ENCODE peak calls at places on chromosomes 4 and X, in five cellular contexts. J, O, D, Y and I are unnamed samples.

GRCh38 chrX:49910344-49910743 is 12.1 kb upstream of the CLCN5 start:
- DNase-seq in J (no peak), O (no peak), D (peak), Y (no peak), I (no peak)

GRCh38 chr4:121656269-121656641 is 40.5 kb downstream of the ANXA5 start:
- DNase-seq in J (peak), O (peak), D (peak), Y (peak), I (no peak)

GRCh38 chr4:111961806-111962205 is 183.4 kb upstream of the FAM241A start:
- DNase-seq in J (no peak), O (no peak), D (peak), Y (no peak), I (no peak)

GRCh38 chr4:26197018-26197779 is 123.6 kb upstream of the RBPJ start:
- DNase-seq in J (no peak), O (no peak), D (peak), Y (no peak), I (no peak)

GRCh38 chr4:825969-826330 is at the start of gene CPLX1:
- DNase-seq in J (no peak), O (no peak), D (peak), Y (peak), I (no peak)

GRCh38 chr4:48913346-48913745 is 6.8 kb upstream of the OCIAD2 start:
- DNase-seq in J (no peak), O (no peak), D (peak), Y (peak), I (no peak)

GRCh38 chr4:22238742-22239141 is 277.1 kb downstream of the ADGRA3 start:
- DNase-seq in J (peak), O (no peak), D (no peak), Y (no peak), I (no peak)

GRCh38 chr4:56656346-56656643 is 24.8 kb downstream of the HOPX start:
- DNase-seq in J (no peak), O (no peak), D (peak), Y (no peak), I (no peak)

GRCh38 chrX:130091976-130092522 is 18.2 kb downstream of the ELF4 start:
- DNase-seq in J (peak), O (no peak), D (no peak), Y (peak), I (no peak)

GRCh38 chr4:151711680-151712079 is 49.1 kb downstream of the GATB start:
- DNase-seq in J (no peak), O (no peak), D (no peak), Y (no peak), I (no peak)

GRCh38 chr4:79022529-79022928 is 83.3 kb upstream of the PAQR3 start:
- DNase-seq in J (no peak), O (no peak), D (no peak), Y (no peak), I (no peak)

GRCh38 chr4:150080335-150080734 is 2.1 kb downstream of the DCLK2 start:
- DNase-seq in J (no peak), O (no peak), D (peak), Y (peak), I (no peak)

GRCh38 chr4:127780598-127780997 is 1.5 kb upstream of the HSPA4L start:
- DNase-seq in J (no peak), O (no peak), D (no peak), Y (no peak), I (no peak)

GRCh38 chr4:4866124-4866832 is 6.8 kb downstream of the MSX1 start:
- DNase-seq in J (no peak), O (no peak), D (peak), Y (peak), I (no peak)

GRCh38 chrX:41122664-41123257 is 37.5 kb downstream of the USP9X start:
- DNase-seq in J (no peak), O (no peak), D (no peak), Y (no peak), I (no peak)
- H2BK12ac ChIP-seq in J (no peak), O (no peak), D (no peak), Y (no peak), I (no peak)

DNA sequence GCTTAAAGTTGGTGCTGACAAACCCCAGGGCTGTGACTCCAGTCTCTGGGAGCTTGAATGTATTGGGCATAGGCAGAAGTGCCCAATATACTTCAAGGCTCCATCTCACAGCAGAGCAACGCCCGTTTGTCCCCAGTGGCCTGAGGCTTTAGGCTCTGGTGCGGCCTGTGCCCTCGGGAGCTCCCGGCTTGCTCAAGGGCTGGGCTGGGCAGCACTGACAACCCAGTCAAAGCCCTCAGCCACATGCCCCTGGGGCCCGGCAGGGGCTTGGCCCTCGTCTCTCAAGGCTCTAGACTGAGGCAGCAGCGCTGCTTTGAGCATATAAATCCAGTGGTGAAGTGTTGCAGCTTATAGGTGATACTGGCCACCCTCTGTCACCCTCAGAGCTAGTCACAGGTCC is 203.7 kb downstream of the AFAP1 start:
- DNase-seq in J (no peak), O (no peak), D (no peak), Y (no peak), I (no peak)
- H2BK12ac ChIP-seq in J (no peak), O (no peak), D (no peak), Y (no peak), I (no peak)

DNA sequence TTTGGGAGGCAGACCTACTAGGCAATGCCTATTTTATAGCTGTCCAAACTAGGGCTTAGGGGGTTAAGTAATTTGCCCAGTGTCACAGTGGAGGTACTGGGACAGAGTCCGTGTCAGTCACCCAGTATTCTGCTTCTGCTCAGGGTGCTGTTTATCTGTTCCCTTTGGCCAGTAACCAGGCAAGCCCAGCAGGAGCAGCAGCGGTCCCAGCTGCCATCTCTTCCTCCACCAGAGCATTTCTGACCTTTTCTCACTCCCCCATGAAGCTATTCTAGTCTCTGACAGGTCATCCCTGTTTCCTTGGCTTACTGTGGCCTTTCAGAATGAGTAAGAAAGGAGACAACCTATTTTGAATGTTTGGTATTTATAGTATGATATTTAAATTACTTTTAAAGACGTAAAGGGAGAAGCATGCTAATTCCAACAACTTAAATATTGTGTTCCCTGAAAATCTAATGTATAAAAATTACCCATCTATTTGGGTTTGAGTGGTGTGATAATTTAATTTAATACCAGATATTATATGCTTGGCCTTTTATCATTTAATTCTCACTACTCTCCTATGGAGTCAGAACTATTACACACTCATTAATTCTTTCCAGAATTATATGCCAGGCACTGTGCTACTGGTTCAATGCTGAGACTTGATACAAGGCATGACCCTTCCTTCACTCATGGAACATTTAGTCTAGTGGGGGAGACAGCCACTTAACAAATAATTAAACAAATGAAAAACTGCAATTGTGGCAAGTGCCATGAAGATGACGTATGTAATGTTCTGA is 60.6 kb downstream of the RPS6KA3 start:
- DNase-seq in J (no peak), O (no peak), D (no peak), Y (no peak), I (no peak)
- H2BK12ac ChIP-seq in J (no peak), O (no peak), D (no peak), Y (no peak), I (no peak)

GRCh38 chr4:73409012-73409862 is 5.2 kb downstream of the ALB start:
- DNase-seq in J (no peak), O (no peak), D (no peak), Y (no peak), I (no peak)
- H2BK12ac ChIP-seq in J (no peak), O (no peak), D (no peak), Y (no peak), I (no peak)

DNA sequence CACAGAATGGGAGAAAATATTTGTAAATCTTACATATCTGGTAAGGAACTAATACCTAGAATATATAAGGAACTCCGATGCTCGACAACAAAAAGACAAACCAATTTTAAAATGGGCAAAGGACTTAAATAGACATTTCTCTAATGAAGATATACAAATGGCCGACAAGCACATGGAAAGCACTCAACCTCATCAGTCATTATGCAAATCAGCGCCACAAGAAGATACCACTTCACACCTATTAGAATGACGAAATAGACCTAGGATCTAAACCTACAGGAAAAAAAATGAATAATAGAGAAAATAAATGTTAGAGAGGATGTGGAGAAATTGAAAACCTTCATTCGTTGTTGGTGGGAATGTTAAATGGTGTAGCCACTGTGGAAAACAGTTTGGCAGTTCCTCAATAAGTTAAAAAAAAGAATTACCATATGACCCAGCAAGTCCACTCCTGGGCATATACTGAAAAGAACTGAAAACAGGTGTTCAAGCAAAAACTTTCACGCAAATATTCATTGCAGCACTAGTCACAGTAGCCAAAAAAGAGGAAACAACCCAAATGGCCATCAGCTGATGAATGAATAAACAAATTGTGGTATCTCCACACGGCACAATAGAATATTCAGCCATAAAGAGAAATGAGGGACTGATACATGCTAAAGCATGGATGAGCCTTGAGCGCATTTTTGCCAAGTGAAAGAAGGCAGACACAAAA is 57.3 kb upstream of the WDR19 start:
- DNase-seq in J (no peak), O (no peak), D (no peak), Y (no peak), I (no peak)
- H2BK12ac ChIP-seq in J (no peak), O (no peak), D (no peak), Y (no peak), I (no peak)

GRCh38 chrX:149682956-149683947 is 28.6 kb upstream of the MAGEA11 start:
- DNase-seq in J (no peak), O (no peak), D (no peak), Y (peak), I (no peak)

GRCh38 chrX:149687991-149688390 is 23.9 kb upstream of the MAGEA11 start:
- DNase-seq in J (no peak), O (no peak), D (no peak), Y (peak), I (no peak)

GRCh38 chrX:149682031-149682430 is 29.8 kb upstream of the MAGEA11 start:
- DNase-seq in J (peak), O (no peak), D (no peak), Y (peak), I (no peak)

DNA sequence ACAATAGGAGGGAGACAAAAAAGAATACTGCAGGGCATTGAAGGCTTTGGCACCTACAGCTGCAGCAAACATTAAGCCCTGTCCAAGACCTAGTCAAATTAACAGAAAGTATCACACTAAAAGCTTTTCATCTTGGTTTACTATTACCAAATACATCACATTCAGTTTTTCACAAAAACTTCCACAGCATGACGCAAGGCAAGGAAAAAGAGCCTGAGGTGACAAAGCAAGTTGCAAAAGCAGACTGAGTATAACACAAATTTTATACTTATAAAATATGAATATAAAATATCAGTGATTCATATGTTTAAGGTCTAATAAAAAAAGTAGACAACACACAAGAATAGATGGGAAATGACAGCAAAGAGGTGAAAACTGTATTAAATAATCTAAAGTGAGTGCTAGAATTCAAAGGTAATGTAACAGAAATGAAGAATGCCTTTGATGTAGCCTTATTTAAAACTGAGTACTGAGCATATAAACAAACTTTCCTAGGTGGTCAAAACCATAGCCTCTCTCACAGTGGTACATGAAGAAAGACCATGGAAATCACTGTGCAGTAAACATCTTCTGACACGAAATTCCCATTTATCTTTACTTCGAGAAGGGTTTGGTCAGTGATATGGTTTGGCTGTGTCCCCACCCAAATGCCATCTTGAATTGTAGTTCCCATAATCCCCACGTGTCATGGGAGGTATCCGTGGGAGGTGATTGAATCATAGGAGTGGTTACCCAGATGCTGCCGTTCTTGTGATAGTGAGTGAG is 27.7 kb upstream of the MAGEA11 start:
- DNase-seq in J (no peak), O (no peak), D (no peak), Y (peak), I (no peak)
- H2BK12ac ChIP-seq in J (no peak), O (no peak), D (no peak), Y (no peak), I (no peak)

GRCh38 chr4:184793735-184794355 is 31.9 kb downstream of the ACSL1 start:
- DNase-seq in J (no peak), O (no peak), D (no peak), Y (no peak), I (no peak)

GRCh38 chr4:184796906-184797305 is 28.9 kb downstream of the ACSL1 start:
- DNase-seq in J (no peak), O (no peak), D (no peak), Y (no peak), I (no peak)

GRCh38 chr4:184792950-184793555 is 32.7 kb downstream of the ACSL1 start:
- DNase-seq in J (no peak), O (no peak), D (peak), Y (peak), I (no peak)

GRCh38 chr4:184794470-184794869 is 31.3 kb downstream of the ACSL1 start:
- DNase-seq in J (no peak), O (no peak), D (no peak), Y (no peak), I (no peak)

GRCh38 chr4:184795214-184795844 is 30.4 kb downstream of the ACSL1 start:
- DNase-seq in J (no peak), O (no peak), D (no peak), Y (no peak), I (no peak)
- H2BK12ac ChIP-seq in J (no peak), O (no peak), D (no peak), Y (no peak), I (no peak)

GRCh38 chrX:78527818-78528217 is 131.3 kb downstream of the RTL3 start:
- DNase-seq in J (no peak), O (no peak), D (no peak), Y (no peak), I (no peak)

GRCh38 chrX:78527263-78527662 is 131.9 kb downstream of the RTL3 start:
- DNase-seq in J (no peak), O (no peak), D (no peak), Y (peak), I (no peak)

GRCh38 chrX:78517124-78517523 is 142.0 kb downstream of the RTL3 start:
- DNase-seq in J (no peak), O (no peak), D (no peak), Y (peak), I (no peak)

GRCh38 chrX:78522601-78523000 is 136.5 kb downstream of the RTL3 start:
- DNase-seq in J (no peak), O (no peak), D (no peak), Y (no peak), I (no peak)
- H2BK12ac ChIP-seq in J (no peak), O (no peak), D (no peak), Y (no peak), I (no peak)

GRCh38 chrX:47612418-47612817 is 7.2 kb downstream of the SYN1 start:
- DNase-seq in J (no peak), O (no peak), D (no peak), Y (no peak), I (no peak)

GRCh38 chrX:47611926-47612325 is 7.7 kb downstream of the SYN1 start:
- DNase-seq in J (no peak), O (no peak), D (no peak), Y (no peak), I (no peak)

GRCh38 chrX:47608130-47608810 is 11.4 kb downstream of the SYN1 start:
- DNase-seq in J (peak), O (no peak), D (no peak), Y (no peak), I (no peak)

GRCh38 chrX:47613082-47613481 is 6.6 kb downstream of the SYN1 start:
- DNase-seq in J (no peak), O (no peak), D (no peak), Y (no peak), I (no peak)

DNA sequence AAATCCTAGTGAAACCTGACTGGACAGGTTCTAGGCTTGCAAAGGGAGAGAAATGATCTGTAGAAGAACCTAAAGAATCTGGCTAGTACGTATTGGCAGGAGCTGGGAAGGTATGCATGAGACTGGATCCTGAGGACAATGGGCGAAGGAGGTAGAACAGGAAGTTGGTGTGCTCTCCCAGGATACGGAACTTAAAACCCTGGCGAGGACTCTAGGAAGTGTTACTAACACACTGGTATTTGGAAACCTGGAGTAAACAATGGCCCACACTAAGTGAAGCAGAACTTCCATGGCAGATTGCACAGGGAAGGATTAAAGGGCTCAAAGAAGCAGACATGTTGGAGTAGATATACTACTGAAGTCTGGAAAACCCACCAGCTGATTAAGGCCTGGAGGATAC is 9.2 kb downstream of the SYN1 start:
- DNase-seq in J (no peak), O (no peak), D (no peak), Y (no peak), I (no peak)
- H2BK12ac ChIP-seq in J (no peak), O (no peak), D (no peak), Y (no peak), I (no peak)